ENCODE peak calls at places on chromosome 11, in five cellular contexts. B is H1, O is HepG2, K is HCT116, D is K562. P is an unnamed sample.
A peak's percentile ranks its signal among the peaks of the same experiment; 100 is the strongest.

GRCh38 chr11:109641549-109641948 is 219.6 kb downstream of the C11orf87 start:
- DNase-seq in B (no peak), O (peak; percentile 3), K (no peak), D (no peak), P (no peak)

GRCh38 chr11:23520226-23520960 is 660.1 kb upstream of the CCDC179 start:
- DNase-seq in B (no peak), O (no peak), K (no peak), D (no peak), P (no peak)

GRCh38 chr11:111308140-111308539 is 9.8 kb downstream of the POU2AF3 start:
- DNase-seq in B (no peak), O (peak; percentile 78), K (no peak), D (no peak), P (no peak)

GRCh38 chr11:33868646-33869461 is 23.0 kb downstream of the LMO2 start:
- DNase-seq in B (no peak), O (no peak), K (no peak), D (peak; percentile 65), P (no peak)

GRCh38 chr11:46247090-46247489 is 30.4 kb upstream of the CREB3L1 start:
- DNase-seq in B (no peak), O (no peak), K (no peak), D (no peak), P (no peak)

GRCh38 chr11:112451250-112451649 is 190.6 kb upstream of the PLET1 start:
- DNase-seq in B (no peak), O (no peak), K (no peak), D (no peak), P (no peak)

GRCh38 chr11:115340874-115341273 is 163.3 kb downstream of the CADM1 start:
- DNase-seq in B (no peak), O (no peak), K (no peak), D (no peak), P (no peak)

GRCh38 chr11:132457445-132457844 is 1074.9 kb downstream of the OPCML start:
- DNase-seq in B (no peak), O (no peak), K (no peak), D (no peak), P (no peak)

GRCh38 chr11:27514558-27514957 is 8.0 kb upstream of the LIN7C start:
- DNase-seq in B (no peak), O (no peak), K (no peak), D (no peak), P (no peak)

GRCh38 chr11:104973616-104974015 is 5.2 kb upstream of the CASP4 start:
- DNase-seq in B (no peak), O (no peak), K (no peak), D (no peak), P (no peak)

GRCh38 chr11:34633990-34634725 is 13.3 kb downstream of the EHF start:
- DNase-seq in B (no peak), O (peak; percentile 45), K (no peak), D (no peak), P (no peak)

GRCh38 chr11:27064086-27064485 is 23.5 kb downstream of the BBOX1 start:
- DNase-seq in B (no peak), O (no peak), K (no peak), D (no peak), P (no peak)

GRCh38 chr11:95592455-95592854 is 197.1 kb downstream of the FAM76B start:
- DNase-seq in B (no peak), O (no peak), K (no peak), D (no peak), P (no peak)

GRCh38 chr11:116180806-116181600 is 591.8 kb downstream of the BUD13 start:
- DNase-seq in B (no peak), O (no peak), K (no peak), D (no peak), P (no peak)

GRCh38 chr11:31809857-31810778 is 1.0 kb downstream of the PAX6 start:
- DNase-seq in B (no peak), O (no peak), K (no peak), D (peak; percentile 26), P (no peak)

GRCh38 chr11:27183672-27184457 is 143.2 kb downstream of the BBOX1 start:
- DNase-seq in B (no peak), O (peak; percentile 63), K (peak; percentile 51), D (peak; percentile 33), P (peak; percentile 12)

GRCh38 chr11:124829986-124830385 is 29.8 kb upstream of the MSANTD2 start:
- DNase-seq in B (no peak), O (no peak), K (no peak), D (no peak), P (no peak)

GRCh38 chr11:110921742-110922200 is 209.5 kb upstream of the ARHGAP20 start:
- DNase-seq in B (no peak), O (no peak), K (no peak), D (no peak), P (no peak)

GRCh38 chr11:120773501-120774031 is 250.3 kb upstream of the TBCEL start:
- DNase-seq in B (no peak), O (no peak), K (no peak), D (no peak), P (peak; percentile 89)

GRCh38 chr11:125210112-125210511 is 45.6 kb downstream of the PKNOX2 start:
- DNase-seq in B (no peak), O (no peak), K (no peak), D (no peak), P (no peak)

GRCh38 chr11:29956076-29956556 is 60.7 kb downstream of the KCNA4 start:
- DNase-seq in B (no peak), O (no peak), K (no peak), D (no peak), P (no peak)

GRCh38 chr11:102849319-102849718 is 5.9 kb upstream of the MMP3 start:
- DNase-seq in B (no peak), O (no peak), K (no peak), D (no peak), P (no peak)

GRCh38 chr11:80980221-80980620 is 1539.4 kb upstream of the TENM4 start:
- DNase-seq in B (no peak), O (no peak), K (no peak), D (no peak), P (no peak)

GRCh38 chr11:72232260-72233055 is 7.9 kb downstream of the INPPL1 start:
- DNase-seq in B (no peak), O (no peak), K (no peak), D (no peak), P (no peak)

GRCh38 chr11:115745545-115746265 is 241.5 kb upstream of the CADM1 start:
- DNase-seq in B (no peak), O (no peak), K (no peak), D (no peak), P (no peak)

GRCh38 chr11:55942785-55943392 is 6.7 kb upstream of the OR5I1 start:
- DNase-seq in B (no peak), O (peak; percentile 23), K (peak; percentile 18), D (peak; percentile 5), P (no peak)

GRCh38 chr11:69075421-69076128 is 26.8 kb downstream of the TPCN2 start:
- DNase-seq in B (no peak), O (no peak), K (peak; percentile 82), D (no peak), P (no peak)

GRCh38 chr11:1771273-1771672 is 7.5 kb upstream of the CTSD start:
- DNase-seq in B (no peak), O (no peak), K (no peak), D (no peak), P (no peak)

DNA sequence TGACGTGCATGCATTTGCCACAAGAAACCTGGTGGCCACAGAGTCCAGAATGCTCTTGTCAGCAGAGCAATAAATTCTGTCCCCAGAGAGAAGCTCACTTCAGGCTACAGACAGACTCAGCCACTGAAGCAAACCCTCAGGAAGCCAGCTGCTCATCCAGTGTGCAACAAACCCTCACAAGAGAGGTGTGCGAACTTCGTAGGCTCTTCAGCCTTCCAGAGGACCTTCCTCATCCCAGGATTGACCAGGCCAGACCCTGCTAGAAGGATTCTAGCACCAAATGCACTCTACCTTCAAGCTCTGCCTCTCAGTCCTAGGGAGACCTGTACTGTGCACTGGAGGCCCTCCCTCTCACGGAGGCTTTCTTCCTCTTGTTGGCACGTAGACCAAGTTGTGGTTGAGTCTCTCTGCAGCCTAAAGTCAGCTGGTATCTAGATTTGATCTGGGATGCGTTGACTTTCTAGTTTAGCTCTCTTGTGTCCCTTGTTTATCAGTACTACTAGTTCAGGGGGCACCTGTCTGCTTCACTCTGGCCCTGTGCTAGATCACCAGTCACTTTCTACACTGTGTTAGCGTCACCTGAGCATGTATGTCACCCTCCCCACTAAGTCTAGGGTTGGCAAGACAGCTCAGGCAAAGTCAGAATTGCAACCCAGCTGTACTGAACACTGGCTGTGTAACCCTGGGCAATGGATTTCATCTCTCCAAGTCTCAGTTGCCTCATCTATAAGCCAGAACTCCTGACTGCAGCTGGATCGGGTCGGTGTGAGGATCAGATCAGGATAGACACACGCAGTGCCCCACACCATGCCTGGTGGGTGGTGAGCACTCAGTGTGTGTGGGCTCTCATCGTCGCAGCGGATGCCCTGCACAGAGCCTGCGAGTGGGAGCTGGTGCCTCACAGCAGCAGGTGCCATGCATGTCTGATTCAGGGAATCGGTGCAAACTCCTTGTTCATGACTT is 22.1 kb upstream of the TMPRSS13 start:
- DNase-seq in B (no peak), O (no peak), K (no peak), D (no peak), P (no peak)
- TF ChIP-seq SRF in B (no peak), O (no peak), K (no peak), D (no peak), P (no peak)

DNA sequence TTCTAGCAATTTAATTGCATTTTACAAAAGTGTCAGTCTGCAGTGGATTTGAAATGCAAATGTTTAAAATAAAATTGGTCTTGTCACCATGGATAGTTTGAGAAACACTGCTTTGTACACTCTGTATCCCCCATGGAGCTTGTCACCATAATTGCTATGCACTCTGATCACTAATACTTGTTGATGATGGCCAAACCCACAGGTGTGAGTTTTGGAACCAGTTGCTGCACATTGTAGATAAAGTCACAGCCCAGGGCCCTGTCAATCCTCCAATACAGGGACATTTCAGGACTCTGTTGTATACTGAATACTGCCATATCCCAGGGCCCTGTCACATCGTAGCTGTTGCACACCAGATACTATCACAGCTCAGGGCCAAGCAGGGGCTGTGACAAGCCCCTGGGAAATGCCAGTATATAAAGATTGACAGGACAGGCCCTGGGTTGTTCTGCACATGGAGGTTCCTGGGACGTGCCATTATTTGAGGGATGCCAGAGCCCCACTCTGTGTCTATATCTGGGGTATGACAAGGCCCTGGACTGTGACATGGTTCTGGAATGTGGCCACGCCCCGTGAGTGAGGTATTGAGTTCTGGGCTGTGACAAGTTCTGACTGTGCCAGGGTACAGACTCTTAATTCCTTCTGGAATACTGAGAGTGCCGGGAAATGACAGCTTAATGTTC is 27.9 kb upstream of the SMPD1 start:
- DNase-seq in B (no peak), O (no peak), K (no peak), D (no peak), P (no peak)
- TF ChIP-seq SRF in B (no peak), O (no peak), K (no peak), D (no peak), P (no peak)

GRCh38 chr11:76623171-76623883 is 47.2 kb downstream of the LRRC32 start:
- DNase-seq in B (no peak), O (no peak), K (no peak), D (peak; percentile 18), P (no peak)
- TF ChIP-seq SRF in B (no peak), O (no peak), K (no peak), D (no peak), P (no peak)

GRCh38 chr11:8810331-8811301 is 100.4 kb upstream of the AKIP1 start:
- DNase-seq in B (no peak), O (peak; percentile 63), K (no peak), D (peak; percentile 61), P (no peak)

GRCh38 chr11:8809605-8810272 is 101.2 kb upstream of the AKIP1 start:
- DNase-seq in B (no peak), O (peak; percentile 24), K (no peak), D (no peak), P (no peak)

GRCh38 chr11:8813658-8814057 is 97.3 kb upstream of the AKIP1 start:
- DNase-seq in B (peak; percentile 77), O (peak; percentile 83), K (peak; percentile 73), D (peak; percentile 80), P (no peak)

GRCh38 chr11:8812438-8812837 is 98.6 kb upstream of the AKIP1 start:
- DNase-seq in B (no peak), O (peak; percentile 35), K (no peak), D (no peak), P (no peak)

GRCh38 chr11:8811571-8811970 is 99.4 kb upstream of the AKIP1 start:
- DNase-seq in B (no peak), O (no peak), K (no peak), D (no peak), P (no peak)
- TF ChIP-seq SRF in B (no peak), O (no peak), K (no peak), D (no peak), P (no peak)

P was measured in GM12878.